ENCODE peak calls at places on chromosomes 3 and 15, in nine cellular contexts. F, P, A, T, S, X, E, D and B are unnamed samples.

GRCh38 chr3:175260145-175260794 is 401.1 kb downstream of the NAALADL2 start:
- DNase-seq in E (peak; percentile 66), X (peak; percentile 70), D (no peak), F (no peak), P (no peak), T (peak; percentile 85), A (peak; percentile 76), S (peak; percentile 86), B (no peak)

GRCh38 chr15:67822537-67823370 is 2.6 kb upstream of the SKOR1 start:
- DNase-seq in P (no peak), D (no peak), E (no peak), F (no peak), T (no peak), S (no peak), X (no peak), A (no peak), B (no peak)

GRCh38 chr15:41935566-41936020 is 36.8 kb downstream of the EHD4 start:
- DNase-seq in X (no peak), E (peak; percentile 60), P (no peak), D (no peak), S (no peak), T (no peak), A (no peak), F (no peak), B (no peak)

GRCh38 chr15:35496585-35496984 is 49.4 kb downstream of the DPH6 start:
- DNase-seq in X (no peak), P (no peak), A (no peak), S (peak; percentile 6), E (no peak), D (no peak), F (no peak), T (no peak), B (no peak)

GRCh38 chr15:25624504-25625172 is 185.8 kb upstream of the UBE3A start:
- DNase-seq in A (no peak), S (no peak), F (no peak), E (no peak), P (peak; percentile 60), X (no peak), T (no peak), D (no peak), B (no peak)

GRCh38 chr15:74604983-74605809 is 10.4 kb upstream of the CLK3 start:
- DNase-seq in E (no peak), F (no peak), A (no peak), T (no peak), X (no peak), D (no peak), S (no peak), P (no peak), B (no peak)

GRCh38 chr3:183895296-183895695 is 10.6 kb upstream of the PARL start:
- DNase-seq in F (no peak), A (peak; percentile 47), P (no peak), S (peak; percentile 58), X (peak; percentile 55), E (peak; percentile 71), T (peak; percentile 42), D (peak; percentile 30), B (peak; percentile 10)

GRCh38 chr3:129282727-129283327 is 4.2 kb downstream of the HMCES start:
- DNase-seq in T (peak; percentile 81), D (peak; percentile 55), P (no peak), F (no peak), S (peak; percentile 96), E (peak; percentile 68), A (peak; percentile 72), X (peak; percentile 47), B (no peak)

GRCh38 chr3:30730967-30731366 is 124.6 kb downstream of the TGFBR2 start:
- DNase-seq in T (no peak), F (no peak), P (no peak), S (no peak), D (no peak), A (no peak), E (no peak), X (no peak), B (no peak)

GRCh38 chr3:152380048-152380447 is 111.3 kb downstream of the MBNL1 start:
- DNase-seq in A (no peak), P (no peak), F (no peak), D (no peak), X (no peak), E (no peak), S (no peak), T (no peak), B (no peak)

GRCh38 chr3:188119846-188120245 is 34.1 kb upstream of the LPP start:
- DNase-seq in S (no peak), A (no peak), P (no peak), D (no peak), E (no peak), T (no peak), X (no peak), F (no peak), B (no peak)

GRCh38 chr3:175695251-175695650 is 836.1 kb downstream of the NAALADL2 start:
- DNase-seq in F (no peak), A (no peak), T (peak; percentile 15), D (no peak), E (no peak), X (peak; percentile 62), P (no peak), S (no peak), B (no peak)

GRCh38 chr3:50473768-50474167 is 29.7 kb downstream of the CACNA2D2 start:
- DNase-seq in E (no peak), X (no peak), F (no peak), A (no peak), T (no peak), P (no peak), D (no peak), S (no peak), B (no peak)

GRCh38 chr15:69478259-69478687 is 25.7 kb downstream of the RPLP1 start:
- DNase-seq in A (no peak), T (peak; percentile 49), F (peak; percentile 78), D (no peak), P (no peak), S (peak; percentile 38), X (peak; percentile 44), E (peak; percentile 69), B (no peak)

GRCh38 chr15:86772369-86773059 is 692.8 kb downstream of the AGBL1 start:
- DNase-seq in T (peak; percentile 36), A (no peak), D (no peak), X (no peak), P (no peak), S (no peak), F (no peak), E (no peak), B (no peak)

GRCh38 chr3:143720381-143720780 is 127.9 kb downstream of the SLC9A9 start:
- DNase-seq in F (no peak), P (no peak), D (no peak), A (no peak), T (no peak), X (no peak), E (no peak), S (no peak), B (no peak)

GRCh38 chr3:150346956-150347863 is 60.9 kb upstream of the TSC22D2 start:
- DNase-seq in A (peak; percentile 42), S (peak; percentile 55), T (peak; percentile 29), X (peak; percentile 27), D (no peak), F (no peak), E (peak; percentile 81), P (peak; percentile 46), B (no peak)

GRCh38 chr15:98841419-98841970 is 166.1 kb downstream of the PGPEP1L start:
- DNase-seq in T (no peak), P (no peak), D (no peak), E (no peak), S (no peak), F (no peak), A (no peak), X (no peak), B (no peak)

GRCh38 chr3:192897005-192897404 is 20.7 kb downstream of the MB21D2 start:
- DNase-seq in P (no peak), A (no peak), E (peak; percentile 88), S (no peak), T (no peak), D (no peak), F (no peak), X (no peak), B (no peak)

GRCh38 chr3:105518806-105519418 is 152.2 kb downstream of the ALCAM start:
- DNase-seq in S (peak; percentile 78), A (peak; percentile 71), F (no peak), T (peak; percentile 61), E (peak; percentile 90), D (no peak), X (peak; percentile 73), P (no peak), B (no peak)

DNA sequence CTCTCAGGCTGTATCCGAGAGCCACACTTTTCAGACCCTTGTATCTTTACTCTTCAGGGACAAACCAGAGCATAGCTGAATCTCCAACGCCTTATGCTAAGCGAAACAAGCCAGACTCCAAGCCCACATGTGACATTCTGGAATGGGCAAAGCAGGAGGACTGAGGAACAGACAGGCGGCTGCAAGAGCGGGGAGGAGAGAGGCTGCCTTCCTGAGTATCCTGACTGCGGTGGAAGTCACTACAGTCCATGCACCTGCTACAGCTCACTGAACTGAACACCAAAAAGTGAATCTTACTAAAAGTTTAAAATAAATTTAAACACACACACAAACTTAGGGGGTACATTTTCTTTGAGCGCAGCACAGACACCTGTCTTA is 1.5 kb downstream of the CYFIP1 start:
- DNase-seq in T (no peak), P (no peak), E (no peak), F (no peak), D (no peak), A (no peak), X (no peak), S (no peak), B (no peak)
- H3K4me3 ChIP-seq in T (peak overlapping the region; percentile 77), P (peak overlapping the region; percentile 97), E (peak overlapping the region; percentile 86), F (peak overlapping the region; percentile 89), D (peak overlapping the region; percentile 97), A (peak overlapping the region; percentile 96), X (peak overlapping the region; percentile 91), S (peak overlapping the region; percentile 77), B (peak overlapping the region; percentile 92)

DNA sequence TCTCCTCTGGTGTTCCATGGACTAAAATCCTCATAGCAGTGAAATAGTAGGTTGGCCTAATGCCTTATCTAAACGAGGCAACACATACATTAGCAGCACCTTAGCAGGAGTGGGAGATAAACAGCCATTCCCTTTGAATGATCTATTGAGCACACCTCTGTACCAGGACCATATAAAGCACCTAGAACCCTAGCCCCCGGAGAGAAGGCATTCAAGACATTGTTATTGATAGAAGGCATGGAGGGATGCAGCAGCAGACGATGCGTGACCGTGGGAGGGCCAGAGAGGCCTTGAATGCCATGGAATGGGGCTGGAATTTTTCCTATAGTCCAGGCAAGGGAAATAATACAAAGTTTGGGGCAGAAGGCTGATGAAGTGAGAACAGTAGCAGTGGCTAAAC is 6.6 kb upstream of the SEMA5B start:
- DNase-seq in D (no peak), A (no peak), S (no peak), E (no peak), X (no peak), P (no peak), T (no peak), F (no peak), B (no peak)
- H3K4me3 ChIP-seq in D (no peak overlapping the region), A (no peak overlapping the region), S (no peak overlapping the region), E (no peak overlapping the region), X (no peak overlapping the region), P (no peak overlapping the region), T (no peak overlapping the region), F (no peak overlapping the region), B (no peak overlapping the region)

GRCh38 chr3:189652042-189652441 is 20.9 kb downstream of the TP63 start:
- DNase-seq in X (peak; percentile 30), D (no peak), S (peak; percentile 35), P (no peak), T (no peak), E (peak; percentile 32), A (peak; percentile 21), F (no peak), B (no peak)
- H3K4me3 ChIP-seq in X (no peak overlapping the region), D (no peak overlapping the region), S (no peak overlapping the region), P (no peak overlapping the region), T (no peak overlapping the region), E (no peak overlapping the region), A (no peak overlapping the region), F (no peak overlapping the region), B (no peak overlapping the region)

GRCh38 chr15:92636950-92637481 is 18.6 kb downstream of the FAM174B start:
- DNase-seq in P (no peak), D (no peak), T (no peak), F (peak; percentile 90), X (no peak), S (no peak), E (peak; percentile 84), A (peak; percentile 75), B (no peak)
- H3K4me3 ChIP-seq in P (no peak overlapping the region), D (no peak overlapping the region), T (no peak overlapping the region), F (no peak overlapping the region), X (no peak overlapping the region), S (no peak overlapping the region), E (no peak overlapping the region), A (no peak overlapping the region), B (no peak overlapping the region)